ENCODE peak calls at places on chromosomes 13 and 19, in six cellular contexts. C, H, V, U, W and G are unnamed samples.

GRCh38 chr19:40358773-40359172 is 10.3 kb downstream of the PLD3 start:
- DNase-seq in C (no peak), H (no peak), V (no peak), U (no peak), W (no peak), G (no peak)

GRCh38 chr13:114264886-114265611 is 16.4 kb upstream of the UPF3A start:
- DNase-seq in C (no peak), H (no peak), V (no peak), U (no peak), W (no peak), G (no peak)

GRCh38 chr13:49569993-49570689 is 15.2 kb downstream of the RCBTB1 start:
- DNase-seq in C (peak; percentile 6), H (no peak), V (no peak), U (no peak), W (no peak), G (no peak)

GRCh38 chr13:31742102-31742695 is 2.9 kb downstream of the RXFP2 start:
- DNase-seq in C (peak; percentile 67), H (peak; percentile 29), V (peak; percentile 47), U (peak; percentile 38), W (peak; percentile 64), G (peak; percentile 85)

GRCh38 chr13:28339419-28339818 is 155.5 kb downstream of the FLT1 start:
- DNase-seq in C (no peak), H (no peak), V (no peak), U (no peak), W (no peak), G (no peak)

GRCh38 chr13:60226507-60226906 is 62.8 kb upstream of the DIAPH3 start:
- DNase-seq in C (no peak), H (no peak), V (no peak), U (no peak), W (no peak), G (peak; percentile 53)

GRCh38 chr19:39813264-39813998 is 20.5 kb downstream of the DYRK1B start:
- DNase-seq in C (no peak), H (peak; percentile 16), V (no peak), U (no peak), W (no peak), G (no peak)

GRCh38 chr13:31922724-31923123 is 108.8 kb upstream of the FRY start:
- DNase-seq in C (no peak), H (no peak), V (no peak), U (no peak), W (no peak), G (no peak)

GRCh38 chr19:12952488-12953455 is 4.3 kb downstream of the GADD45GIP1 start:
- DNase-seq in C (no peak), H (peak; percentile 75), V (no peak), U (no peak), W (no peak), G (no peak)

GRCh38 chr19:12720851-12721655 is 2.7 kb downstream of the TNPO2 start:
- DNase-seq in C (peak; percentile 21), H (no peak), V (peak; percentile 26), U (no peak), W (no peak), G (peak; percentile 32)